ENCODE peak calls at places on chromosome 11, in nine cellular contexts. H, L, P, D, R, I, Y, T and S are unnamed samples.

GRCh38 chr11:117823294-117823940 is 1.1 kb downstream of the FXYD2 start:
- DNase-seq in L (no peak), T (no peak), P (no peak), D (no peak), Y (no peak), R (peak), I (peak), H (no peak), S (no peak)

GRCh38 chr11:70225629-70226582 is 22.8 kb downstream of the FADD start:
- DNase-seq in Y (peak), H (no peak), T (no peak), D (no peak), L (no peak), P (no peak), R (no peak), I (peak), S (peak)

GRCh38 chr11:124415356-124415923 is 9.2 kb downstream of the OR8B4 start:
- DNase-seq in L (peak), R (peak), T (no peak), Y (peak), H (peak), P (peak), D (no peak), I (no peak), S (peak)

GRCh38 chr11:87722756-87723599 is 452.3 kb downstream of the RAB38 start:
- DNase-seq in D (peak), Y (peak), H (peak), T (no peak), R (peak), L (peak), I (no peak), P (no peak), S (peak)

GRCh38 chr11:57709802-57710367 is 2.1 kb downstream of the MED19 start:
- DNase-seq in I (no peak), D (no peak), T (no peak), P (no peak), H (no peak), R (no peak), L (no peak), Y (no peak), S (no peak)

GRCh38 chr11:8209208-8209807 is 40.5 kb upstream of the RIC3 start:
- DNase-seq in H (peak), Y (no peak), R (no peak), I (no peak), D (peak), P (no peak), L (no peak), T (no peak), S (no peak)

GRCh38 chr11:106457727-106458126 is 380.3 kb downstream of the AASDHPPT start:
- DNase-seq in D (no peak), Y (peak), H (no peak), P (peak), L (peak), I (no peak), R (no peak), T (no peak), S (peak)

GRCh38 chr11:45872513-45873356 is 12.7 kb upstream of the MAPK8IP1 start:
- DNase-seq in H (peak), D (peak), R (peak), P (peak), I (no peak), T (peak), Y (peak), L (peak), S (peak)

GRCh38 chr11:65380460-65381126 is 1.9 kb downstream of the SLC25A45 start:
- DNase-seq in H (no peak), D (peak), T (no peak), P (no peak), L (no peak), Y (no peak), R (no peak), I (no peak), S (no peak)

GRCh38 chr11:100240051-100240450 is 447.0 kb upstream of the ARHGAP42 start:
- DNase-seq in H (no peak), P (no peak), R (no peak), L (no peak), I (no peak), T (no peak), D (no peak), Y (no peak), S (no peak)

GRCh38 chr11:88301478-88302140 is 35.9 kb downstream of the CTSC start:
- DNase-seq in R (no peak), H (no peak), Y (no peak), P (peak), L (no peak), T (no peak), I (no peak), D (no peak), S (peak)

GRCh38 chr11:101456812-101457211 is 127.0 kb downstream of the TRPC6 start:
- DNase-seq in R (no peak), H (no peak), D (no peak), Y (peak), P (peak), T (no peak), L (peak), I (no peak), S (peak)

GRCh38 chr11:94800394-94800793 is 32.2 kb downstream of the AMOTL1 start:
- DNase-seq in I (no peak), T (no peak), R (no peak), D (peak), H (no peak), L (no peak), Y (no peak), P (peak), S (peak)

GRCh38 chr11:19769820-19770219 is 57.2 kb downstream of the NAV2 start:
- DNase-seq in L (peak), I (no peak), Y (peak), D (no peak), P (peak), R (no peak), H (no peak), T (no peak), S (peak)

GRCh38 chr11:35485656-35486318 is 39.6 kb downstream of the PAMR1 start:
- DNase-seq in I (peak), H (peak), T (peak), R (peak), P (peak), Y (peak), D (peak), L (peak), S (peak)

GRCh38 chr11:113447621-113448310 is 27.4 kb downstream of the DRD2 start:
- DNase-seq in T (no peak), L (peak), R (no peak), P (peak), D (no peak), H (no peak), Y (no peak), I (no peak), S (peak)

GRCh38 chr11:44003736-44004451 is 43.9 kb upstream of the ACCSL start:
- DNase-seq in D (no peak), P (no peak), I (no peak), Y (no peak), R (no peak), H (no peak), L (no peak), T (no peak), S (no peak)

GRCh38 chr11:108960498-108960897 is 295.6 kb downstream of the DDX10 start:
- DNase-seq in Y (no peak), I (no peak), P (no peak), D (no peak), H (no peak), L (no peak), R (peak), T (peak), S (no peak)

GRCh38 chr11:101354801-101355200 is 225.2 kb upstream of the PGR start:
- DNase-seq in T (no peak), I (no peak), L (no peak), P (no peak), H (no peak), D (no peak), R (no peak), Y (no peak), S (no peak)

GRCh38 chr11:9758676-9759518 is 95.0 kb downstream of the SWAP70 start:
- DNase-seq in I (peak), L (peak), R (peak), D (peak), H (peak), P (peak), Y (peak), T (peak), S (peak)
- TF ChIP-seq CTCF in I (no peak), L (peak), R (no peak), D (peak), H (peak), P (peak), Y (peak), T (no peak), S (peak)

DNA sequence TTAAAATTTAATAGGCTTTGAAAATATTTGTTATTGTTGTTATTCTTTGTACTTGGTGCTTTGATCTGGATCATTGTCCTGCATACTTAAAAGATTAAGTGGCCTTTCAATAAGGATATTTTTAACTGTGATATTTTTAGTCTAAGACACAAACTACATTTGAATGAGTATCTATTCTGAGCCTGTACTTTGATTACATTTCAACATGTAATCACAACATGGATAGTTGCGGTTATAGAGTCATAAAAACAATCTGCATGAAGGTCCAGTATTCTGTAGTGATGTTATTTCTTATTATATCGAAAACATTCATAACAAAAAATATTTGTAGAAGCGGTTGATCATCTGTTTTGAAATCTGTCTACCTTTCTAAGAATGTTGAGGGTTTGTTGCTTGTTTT is 58.6 kb downstream of the HIPK3 start:
- DNase-seq in T (no peak), R (no peak), H (no peak), I (no peak), P (no peak), D (no peak), Y (no peak), L (no peak), S (no peak)
- H3K4me3 ChIP-seq in T (no peak), R (no peak), H (no peak), I (no peak), P (no peak), D (no peak), Y (no peak), L (no peak), S (no peak)

GRCh38 chr11:62602141-62603071 is 741 bp upstream of the MTA2 start:
- DNase-seq in I (peak), H (peak), R (peak), P (peak), Y (peak), T (peak), L (peak), D (peak), S (peak)
- TF ChIP-seq CTCF in I (no peak), H (no peak), R (peak), P (no peak), Y (no peak), T (no peak), L (no peak), D (peak), S (no peak)

GRCh38 chr11:71449596-71449995 is 1.4 kb upstream of the DHCR7 start:
- DNase-seq in I (peak), H (no peak), Y (no peak), D (peak), P (no peak), T (no peak), R (peak), L (no peak), S (no peak)
- H3K4me3 ChIP-seq in I (peak), H (peak), Y (peak), D (no peak), P (peak), T (peak), R (peak), L (peak), S (peak)

GRCh38 chr11:125872138-125872491 is 15.4 kb upstream of the HYLS1 start:
- DNase-seq in T (no peak), H (no peak), D (no peak), L (no peak), R (no peak), Y (no peak), I (no peak), P (no peak), S (no peak)

GRCh38 chr11:125873881-125874555 is 13.4 kb upstream of the HYLS1 start:
- DNase-seq in R (peak), I (no peak), Y (no peak), L (no peak), H (no peak), D (no peak), T (no peak), P (no peak), S (peak)

GRCh38 chr11:125874556-125875124 is 12.8 kb upstream of the HYLS1 start:
- DNase-seq in D (peak), L (peak), I (no peak), H (peak), Y (peak), T (peak), R (peak), P (peak), S (peak)

GRCh38 chr11:125871391-125872137 is 15.9 kb upstream of the HYLS1 start:
- DNase-seq in R (peak), L (peak), H (peak), I (no peak), D (peak), P (peak), Y (peak), T (no peak), S (peak)

GRCh38 chr11:125869526-125869925 is 17.9 kb upstream of the HYLS1 start:
- DNase-seq in H (no peak), P (no peak), L (no peak), Y (no peak), R (no peak), T (no peak), D (no peak), I (no peak), S (peak)
- TF ChIP-seq CTCF in H (no peak), P (no peak), L (peak), Y (no peak), R (no peak), T (no peak), D (no peak), I (no peak), S (peak)

DNA sequence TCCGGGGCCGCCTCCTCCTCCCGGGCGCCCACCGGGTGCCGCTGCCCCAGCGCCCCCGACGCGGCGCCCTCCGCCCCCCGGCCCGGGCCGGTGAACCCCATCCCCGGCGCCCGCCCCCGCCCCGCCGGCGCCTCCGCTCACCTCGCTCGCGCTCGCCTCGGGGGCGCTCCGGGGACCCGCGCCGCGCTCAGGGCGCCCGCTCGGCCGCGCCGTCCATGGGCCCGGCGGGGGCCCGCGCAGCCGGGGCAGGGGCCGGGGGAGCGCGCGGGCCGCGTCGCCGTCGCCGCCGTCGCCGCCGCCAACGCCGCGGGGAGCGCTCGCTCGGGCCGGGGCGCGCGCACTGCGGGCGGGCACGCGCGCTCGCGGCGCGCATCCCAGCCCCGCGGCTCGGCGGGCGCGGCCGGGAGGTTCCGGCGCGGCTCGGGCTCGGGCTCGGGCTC is 291 bp downstream of the DUSP8 start:
- DNase-seq in T (no peak), D (no peak), P (no peak), R (no peak), L (no peak), Y (no peak), I (no peak), H (no peak), S (no peak)
- H3K4me3 ChIP-seq in T (peak), D (peak), P (peak), R (peak), L (peak), Y (no peak), I (peak), H (peak), S (peak)

GRCh38 chr11:64360403-64360980 is 1.5 kb downstream of the RPS6KA4 start:
- DNase-seq in H (no peak), D (no peak), L (no peak), P (no peak), R (no peak), I (no peak), Y (no peak), T (no peak), S (no peak)

GRCh38 chr11:64357904-64358535 is 942 bp upstream of the RPS6KA4 start:
- DNase-seq in H (peak), P (no peak), Y (no peak), I (no peak), T (no peak), L (no peak), R (no peak), D (no peak), S (no peak)

GRCh38 chr11:64359712-64360402 is 895 bp downstream of the RPS6KA4 start:
- DNase-seq in Y (no peak), T (peak), P (no peak), H (peak), I (no peak), R (no peak), D (peak), L (no peak), S (no peak)

GRCh38 chr11:64358536-64358906 is 441 bp upstream of the RPS6KA4 start:
- DNase-seq in H (no peak), R (no peak), P (no peak), T (no peak), Y (no peak), L (no peak), I (no peak), D (no peak), S (no peak)

DNA sequence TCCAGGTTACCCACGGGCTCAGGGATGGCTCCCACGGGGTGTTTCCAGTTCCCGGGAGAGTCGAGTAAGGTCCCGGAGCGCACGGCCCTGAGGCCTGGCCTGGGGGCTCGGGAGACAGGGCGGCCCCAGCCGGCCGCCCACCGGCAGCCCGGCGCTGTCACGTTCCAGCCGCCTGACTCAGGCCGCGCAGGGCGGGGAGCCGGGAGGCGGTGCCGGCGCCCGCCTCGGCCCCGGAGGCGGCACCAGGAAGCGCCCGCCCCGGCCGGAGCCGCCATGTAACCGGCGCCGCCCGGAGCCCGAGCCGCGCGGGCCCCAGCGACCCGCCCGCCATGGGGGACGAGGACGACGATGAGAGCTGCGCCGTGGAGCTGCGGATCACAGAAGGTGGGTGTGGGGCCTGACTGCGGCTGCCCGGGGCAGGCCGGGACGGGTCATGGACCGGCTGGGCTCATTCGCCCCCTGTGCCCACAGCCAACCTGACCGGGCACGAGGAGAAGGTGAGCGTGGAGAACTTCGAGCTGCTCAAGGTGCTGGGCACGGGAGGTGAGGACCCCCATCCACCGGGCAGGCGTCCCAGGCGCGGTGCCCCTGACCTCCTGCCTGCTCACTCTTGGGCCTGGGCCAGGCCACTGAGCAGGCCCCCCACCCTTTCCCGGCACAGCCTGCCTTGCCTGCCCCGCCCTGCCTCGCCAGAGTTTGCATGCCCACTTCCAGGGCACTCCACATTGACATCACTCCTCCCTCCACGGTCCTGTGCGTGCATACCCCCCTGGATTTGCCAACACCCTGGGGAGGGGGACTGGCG is at the start of gene RPS6KA4:
- DNase-seq in I (peak), D (peak), T (peak), H (peak), R (peak), P (peak), L (peak), Y (peak), S (peak)
- TF ChIP-seq CTCF in I (no peak), D (no peak), T (peak), H (no peak), R (no peak), P (no peak), L (no peak), Y (no peak), S (no peak)

GRCh38 chr11:64340671-64341335 is 799 bp downstream of the CCDC88B start:
- DNase-seq in T (no peak), H (peak), P (no peak), L (no peak), R (peak), Y (no peak), I (peak), D (peak), S (no peak)
- H3K4me3 ChIP-seq in T (no peak), H (peak), P (no peak), L (no peak), R (peak), Y (no peak), I (no peak), D (no peak), S (no peak)

GRCh38 chr11:515131-515530 is 8.1 kb upstream of the RNH1 start:
- DNase-seq in D (no peak), I (no peak), Y (no peak), R (no peak), H (no peak), T (no peak), L (no peak), P (no peak), S (no peak)
- TF ChIP-seq CTCF in D (no peak), I (no peak), Y (no peak), R (no peak), H (no peak), T (no peak), L (no peak), P (no peak), S (no peak)